ENCODE peak calls at places on chromosome 12, in ten cellular contexts. One of them, this sample, is unnamed.

GRCh38 chr12:19520646-19521045 is 81.4 kb downstream of the AEBP2 start:
- DNase-seq in activated T-helper 2 cell treated with anti-CD3 and anti-CD28 coated beads, Interferon-gamma antibody, Interleukin-2, Interleukin-4, amounts not matched to agents 10 μg/mL and 5 μg/mL and 100 μg/mL, durations not matched to agents 14 hours and 24 hours and 36 hours: no peak
- DNase-seq in pancreas: no peak
- DNase-seq in lower lobe of right lung: no peak
- DNase-seq in HS-5: no peak
- DNase-seq in HuH-7.5: no peak
- DNase-seq in activated CD4-positive, alpha-beta memory T cell treated with anti-CD3 and anti-CD28 coated beads for 36 hours: no peak
- DNase-seq in colonic mucosa: no peak
- DNase-seq in HFFc6: no peak
- DNase-seq in transverse colon: no peak
- DNase-seq in this sample: no peak

GRCh38 chr12:120013659-120014380 is 24.8 kb downstream of the BICDL1 start:
- DNase-seq in HuH-7.5: no peak
- DNase-seq in lower lobe of right lung: no peak
- DNase-seq in HS-5: no peak
- DNase-seq in pancreas: no peak
- DNase-seq in activated T-helper 2 cell treated with anti-CD3 and anti-CD28 coated beads, Interferon-gamma antibody, Interleukin-2, Interleukin-4, amounts not matched to agents 10 μg/mL and 5 μg/mL and 100 μg/mL, durations not matched to agents 14 hours and 24 hours and 36 hours: peak
- DNase-seq in transverse colon: no peak
- DNase-seq in HFFc6: no peak
- DNase-seq in colonic mucosa: no peak
- DNase-seq in activated CD4-positive, alpha-beta memory T cell treated with anti-CD3 and anti-CD28 coated beads for 36 hours: peak
- DNase-seq in this sample: no peak

GRCh38 chr12:104453133-104453532 is 3.6 kb upstream of the CHST11 start:
- DNase-seq in transverse colon: no peak
- DNase-seq in HS-5: no peak
- DNase-seq in lower lobe of right lung: no peak
- DNase-seq in activated T-helper 2 cell treated with anti-CD3 and anti-CD28 coated beads, Interferon-gamma antibody, Interleukin-2, Interleukin-4, amounts not matched to agents 10 μg/mL and 5 μg/mL and 100 μg/mL, durations not matched to agents 14 hours and 24 hours and 36 hours: no peak
- DNase-seq in HuH-7.5: no peak
- DNase-seq in colonic mucosa: no peak
- DNase-seq in HFFc6: no peak
- DNase-seq in pancreas: no peak
- DNase-seq in activated CD4-positive, alpha-beta memory T cell treated with anti-CD3 and anti-CD28 coated beads for 36 hours: no peak
- DNase-seq in this sample: no peak

GRCh38 chr12:81800298-81801148 is 41.4 kb upstream of the PPFIA2 start:
- DNase-seq in transverse colon: no peak
- DNase-seq in colonic mucosa: no peak
- DNase-seq in pancreas: no peak
- DNase-seq in lower lobe of right lung: no peak
- DNase-seq in HS-5: no peak
- DNase-seq in HuH-7.5: no peak
- DNase-seq in activated T-helper 2 cell treated with anti-CD3 and anti-CD28 coated beads, Interferon-gamma antibody, Interleukin-2, Interleukin-4, amounts not matched to agents 10 μg/mL and 5 μg/mL and 100 μg/mL, durations not matched to agents 14 hours and 24 hours and 36 hours: no peak
- DNase-seq in HFFc6: no peak
- DNase-seq in activated CD4-positive, alpha-beta memory T cell treated with anti-CD3 and anti-CD28 coated beads for 36 hours: no peak
- DNase-seq in this sample: no peak

GRCh38 chr12:113478351-113479011 is 6.8 kb upstream of the LHX5 start:
- DNase-seq in HFFc6: no peak
- DNase-seq in transverse colon: no peak
- DNase-seq in HS-5: no peak
- DNase-seq in lower lobe of right lung: no peak
- DNase-seq in activated T-helper 2 cell treated with anti-CD3 and anti-CD28 coated beads, Interferon-gamma antibody, Interleukin-2, Interleukin-4, amounts not matched to agents 10 μg/mL and 5 μg/mL and 100 μg/mL, durations not matched to agents 14 hours and 24 hours and 36 hours: no peak
- DNase-seq in pancreas: no peak
- DNase-seq in HuH-7.5: no peak
- DNase-seq in activated CD4-positive, alpha-beta memory T cell treated with anti-CD3 and anti-CD28 coated beads for 36 hours: no peak
- DNase-seq in colonic mucosa: no peak
- DNase-seq in this sample: no peak

GRCh38 chr12:76946451-76946850 is 67.6 kb upstream of the CSRP2 start:
- DNase-seq in HuH-7.5: no peak
- DNase-seq in HS-5: no peak
- DNase-seq in transverse colon: no peak
- DNase-seq in lower lobe of right lung: no peak
- DNase-seq in HFFc6: no peak
- DNase-seq in pancreas: no peak
- DNase-seq in activated CD4-positive, alpha-beta memory T cell treated with anti-CD3 and anti-CD28 coated beads for 36 hours: no peak
- DNase-seq in activated T-helper 2 cell treated with anti-CD3 and anti-CD28 coated beads, Interferon-gamma antibody, Interleukin-2, Interleukin-4, amounts not matched to agents 10 μg/mL and 5 μg/mL and 100 μg/mL, durations not matched to agents 14 hours and 24 hours and 36 hours: no peak
- DNase-seq in colonic mucosa: no peak
- DNase-seq in this sample: no peak

GRCh38 chr12:60345442-60345841 is 749.6 kb downstream of the SLC16A7 start:
- DNase-seq in activated T-helper 2 cell treated with anti-CD3 and anti-CD28 coated beads, Interferon-gamma antibody, Interleukin-2, Interleukin-4, amounts not matched to agents 10 μg/mL and 5 μg/mL and 100 μg/mL, durations not matched to agents 14 hours and 24 hours and 36 hours: no peak
- DNase-seq in lower lobe of right lung: no peak
- DNase-seq in transverse colon: no peak
- DNase-seq in pancreas: no peak
- DNase-seq in HuH-7.5: no peak
- DNase-seq in HFFc6: no peak
- DNase-seq in activated CD4-positive, alpha-beta memory T cell treated with anti-CD3 and anti-CD28 coated beads for 36 hours: no peak
- DNase-seq in HS-5: no peak
- DNase-seq in colonic mucosa: no peak
- DNase-seq in this sample: no peak

GRCh38 chr12:104591272-104591940 is 134.7 kb downstream of the CHST11 start:
- DNase-seq in lower lobe of right lung: no peak
- DNase-seq in transverse colon: no peak
- DNase-seq in activated T-helper 2 cell treated with anti-CD3 and anti-CD28 coated beads, Interferon-gamma antibody, Interleukin-2, Interleukin-4, amounts not matched to agents 10 μg/mL and 5 μg/mL and 100 μg/mL, durations not matched to agents 14 hours and 24 hours and 36 hours: no peak
- DNase-seq in HS-5: no peak
- DNase-seq in colonic mucosa: no peak
- DNase-seq in HFFc6: peak
- DNase-seq in pancreas: no peak
- DNase-seq in activated CD4-positive, alpha-beta memory T cell treated with anti-CD3 and anti-CD28 coated beads for 36 hours: no peak
- DNase-seq in HuH-7.5: no peak
- DNase-seq in this sample: no peak

GRCh38 chr12:12776261-12776660 is 9.2 kb upstream of the APOLD1 start:
- DNase-seq in HS-5: no peak
- DNase-seq in HuH-7.5: no peak
- DNase-seq in colonic mucosa: peak
- DNase-seq in pancreas: peak
- DNase-seq in HFFc6: no peak
- DNase-seq in transverse colon: peak
- DNase-seq in lower lobe of right lung: no peak
- DNase-seq in activated T-helper 2 cell treated with anti-CD3 and anti-CD28 coated beads, Interferon-gamma antibody, Interleukin-2, Interleukin-4, amounts not matched to agents 10 μg/mL and 5 μg/mL and 100 μg/mL, durations not matched to agents 14 hours and 24 hours and 36 hours: no peak
- DNase-seq in activated CD4-positive, alpha-beta memory T cell treated with anti-CD3 and anti-CD28 coated beads for 36 hours: no peak
- DNase-seq in this sample: no peak

GRCh38 chr12:68559246-68559645 is 51.5 kb upstream of the RAP1B start:
- DNase-seq in activated T-helper 2 cell treated with anti-CD3 and anti-CD28 coated beads, Interferon-gamma antibody, Interleukin-2, Interleukin-4, amounts not matched to agents 10 μg/mL and 5 μg/mL and 100 μg/mL, durations not matched to agents 14 hours and 24 hours and 36 hours: no peak
- DNase-seq in pancreas: no peak
- DNase-seq in HuH-7.5: no peak
- DNase-seq in HS-5: no peak
- DNase-seq in HFFc6: no peak
- DNase-seq in lower lobe of right lung: no peak
- DNase-seq in activated CD4-positive, alpha-beta memory T cell treated with anti-CD3 and anti-CD28 coated beads for 36 hours: no peak
- DNase-seq in colonic mucosa: no peak
- DNase-seq in transverse colon: no peak
- DNase-seq in this sample: no peak

GRCh38 chr12:128603573-128604120 is 220.1 kb downstream of the SLC15A4 start:
- DNase-seq in activated CD4-positive, alpha-beta memory T cell treated with anti-CD3 and anti-CD28 coated beads for 36 hours: no peak
- DNase-seq in transverse colon: peak
- DNase-seq in colonic mucosa: peak
- DNase-seq in pancreas: no peak
- DNase-seq in HFFc6: no peak
- DNase-seq in HuH-7.5: no peak
- DNase-seq in HS-5: no peak
- DNase-seq in lower lobe of right lung: no peak
- DNase-seq in activated T-helper 2 cell treated with anti-CD3 and anti-CD28 coated beads, Interferon-gamma antibody, Interleukin-2, Interleukin-4, amounts not matched to agents 10 μg/mL and 5 μg/mL and 100 μg/mL, durations not matched to agents 14 hours and 24 hours and 36 hours: no peak
- DNase-seq in this sample: no peak

GRCh38 chr12:50765325-50765911 is 1.5 kb downstream of the ATF1 start:
- DNase-seq in HuH-7.5: peak
- DNase-seq in activated T-helper 2 cell treated with anti-CD3 and anti-CD28 coated beads, Interferon-gamma antibody, Interleukin-2, Interleukin-4, amounts not matched to agents 10 μg/mL and 5 μg/mL and 100 μg/mL, durations not matched to agents 14 hours and 24 hours and 36 hours: peak
- DNase-seq in pancreas: peak
- DNase-seq in activated CD4-positive, alpha-beta memory T cell treated with anti-CD3 and anti-CD28 coated beads for 36 hours: peak
- DNase-seq in transverse colon: peak
- DNase-seq in lower lobe of right lung: no peak
- DNase-seq in HS-5: peak
- DNase-seq in HFFc6: peak
- DNase-seq in colonic mucosa: peak
- DNase-seq in this sample: no peak

GRCh38 chr12:34033628-34034296 is 11.5 kb downstream of the ALG10 start:
- DNase-seq in pancreas: no peak
- DNase-seq in colonic mucosa: no peak
- DNase-seq in HFFc6: peak
- DNase-seq in HuH-7.5: no peak
- DNase-seq in activated CD4-positive, alpha-beta memory T cell treated with anti-CD3 and anti-CD28 coated beads for 36 hours: no peak
- DNase-seq in HS-5: no peak
- DNase-seq in activated T-helper 2 cell treated with anti-CD3 and anti-CD28 coated beads, Interferon-gamma antibody, Interleukin-2, Interleukin-4, amounts not matched to agents 10 μg/mL and 5 μg/mL and 100 μg/mL, durations not matched to agents 14 hours and 24 hours and 36 hours: no peak
- DNase-seq in transverse colon: no peak
- DNase-seq in lower lobe of right lung: no peak
- DNase-seq in this sample: no peak